ENCODE peak calls at places on chromosomes 3 and 15, in six cellular contexts. Y is testis, X is AG04450, N is sigmoid colon, Q is heart left ventricle, L is thoracic aorta. M is an unnamed sample.

GRCh38 chr3:141487419-141488345 is 855 bp downstream of the RASA2 start:
- DNase-seq in Y (peak), Q (peak), N (peak), L (no peak), X (no peak), M (peak)

GRCh38 chr15:83487519-83487918 is 40.4 kb downstream of the SH3GL3 start:
- DNase-seq in Q (no peak), L (no peak), Y (no peak), N (no peak), X (no peak), M (no peak)

GRCh38 chr15:77538793-77539487 is 93.8 kb downstream of the LINGO1 start:
- DNase-seq in Q (no peak), X (no peak), L (no peak), Y (no peak), N (peak), M (no peak)

GRCh38 chr15:94327356-94327936 is 96.1 kb downstream of the MCTP2 start:
- DNase-seq in X (peak), L (no peak), Y (no peak), N (no peak), Q (no peak), M (no peak)

GRCh38 chr15:82971223-82971984 is 14.6 kb upstream of the RAMAC start:
- DNase-seq in N (no peak), L (no peak), Y (no peak), X (no peak), Q (no peak), M (no peak)

GRCh38 chr3:58434990-58435389 is 1.4 kb upstream of the PDHB start:
- DNase-seq in X (peak), N (no peak), Y (no peak), L (no peak), Q (no peak), M (no peak)

GRCh38 chr3:79297242-79297641 is 470.6 kb downstream of the ROBO1 start:
- DNase-seq in Y (no peak), X (peak), N (no peak), L (no peak), Q (no peak), M (no peak)

GRCh38 chr3:57169872-57170623 is 4.9 kb upstream of the IL17RD start:
- DNase-seq in L (peak), Y (peak), X (peak), N (peak), Q (peak), M (peak)

GRCh38 chr3:187165144-187165543 is 25.8 kb upstream of the RPL39L start:
- DNase-seq in L (no peak), X (no peak), Q (no peak), Y (peak), N (no peak), M (peak)

GRCh38 chr15:85443593-85444328 is 63.4 kb downstream of the AKAP13 start:
- DNase-seq in Y (no peak), X (no peak), Q (no peak), L (no peak), N (no peak), M (no peak)
- TF ChIP-seq CTCF in Y (no peak), X (no peak), Q (no peak), L (no peak), N (no peak), M (no peak)

GRCh38 chr3:28320981-28321380 is 27.5 kb upstream of the ZCWPW2 start:
- DNase-seq in L (no peak), X (no peak), Y (no peak), Q (no peak), N (no peak), M (no peak)

GRCh38 chr3:28322464-28322863 is 26.1 kb upstream of the ZCWPW2 start:
- DNase-seq in X (no peak), N (no peak), Q (no peak), L (no peak), Y (no peak), M (no peak)

GRCh38 chr3:28328188-28329151 is 20.1 kb upstream of the ZCWPW2 start:
- DNase-seq in L (no peak), Y (no peak), Q (no peak), X (no peak), N (no peak), M (no peak)

GRCh38 chr3:28326458-28326926 is 22.0 kb upstream of the ZCWPW2 start:
- DNase-seq in Y (no peak), N (no peak), L (no peak), X (no peak), Q (no peak), M (no peak)
- H3K4me3 ChIP-seq in Y (no peak), N (no peak), L (no peak), X (no peak), Q (no peak), M (no peak)

DNA sequence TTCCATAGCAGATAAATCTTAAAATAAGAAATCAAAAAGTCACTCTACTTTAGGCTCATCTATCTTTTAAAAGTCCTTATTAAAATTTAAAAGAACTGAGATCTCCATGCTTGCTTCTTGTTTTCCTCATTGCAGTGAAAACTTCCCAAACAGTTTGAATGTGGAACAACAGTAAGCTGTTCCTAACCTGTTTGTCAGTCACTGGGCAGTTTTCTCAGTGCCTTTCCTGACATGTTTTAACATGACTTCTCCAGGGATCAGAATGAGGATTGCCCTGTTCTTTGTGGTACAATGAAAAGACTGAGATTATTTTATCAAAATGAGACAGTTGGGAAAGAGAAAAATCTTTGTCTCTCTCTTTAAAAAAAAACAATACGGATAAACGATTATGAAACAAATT is 774 bp downstream of the GPR87 start:
- DNase-seq in N (no peak), X (no peak), Y (no peak), Q (no peak), L (no peak), M (no peak)
- TF ChIP-seq CTCF in N (no peak), X (no peak), Y (no peak), Q (no peak), L (no peak), M (no peak)

GRCh38 chr3:98761656-98762229 is 1.4 kb upstream of the ST3GAL6 start:
- DNase-seq in N (no peak), L (no peak), Q (no peak), Y (no peak), X (no peak), M (no peak)
- H3K4me3 ChIP-seq in N (no peak), L (no peak), Q (no peak), Y (no peak), X (no peak), M (no peak)

GRCh38 chr15:33293619-33294309 is 17.0 kb upstream of the RYR3 start:
- DNase-seq in Y (no peak), N (no peak), Q (no peak), L (no peak), X (no peak), M (no peak)
- TF ChIP-seq CTCF in Y (no peak), N (no peak), Q (no peak), L (no peak), X (no peak), M (no peak)

GRCh38 chr3:13023251-13024055 is 49.8 kb downstream of the IQSEC1 start:
- DNase-seq in N (no peak), Y (no peak), L (no peak), Q (peak), X (no peak), M (peak)

GRCh38 chr3:13021141-13021933 is 51.9 kb downstream of the IQSEC1 start:
- DNase-seq in Y (no peak), X (no peak), L (no peak), Q (no peak), N (peak), M (peak)

GRCh38 chr3:13021934-13022265 is 51.3 kb downstream of the IQSEC1 start:
- DNase-seq in Y (no peak), N (no peak), L (no peak), X (no peak), Q (no peak), M (no peak)

GRCh38 chr3:13024274-13024863 is 48.9 kb downstream of the IQSEC1 start:
- DNase-seq in Q (no peak), X (no peak), L (no peak), N (no peak), Y (no peak), M (no peak)

DNA sequence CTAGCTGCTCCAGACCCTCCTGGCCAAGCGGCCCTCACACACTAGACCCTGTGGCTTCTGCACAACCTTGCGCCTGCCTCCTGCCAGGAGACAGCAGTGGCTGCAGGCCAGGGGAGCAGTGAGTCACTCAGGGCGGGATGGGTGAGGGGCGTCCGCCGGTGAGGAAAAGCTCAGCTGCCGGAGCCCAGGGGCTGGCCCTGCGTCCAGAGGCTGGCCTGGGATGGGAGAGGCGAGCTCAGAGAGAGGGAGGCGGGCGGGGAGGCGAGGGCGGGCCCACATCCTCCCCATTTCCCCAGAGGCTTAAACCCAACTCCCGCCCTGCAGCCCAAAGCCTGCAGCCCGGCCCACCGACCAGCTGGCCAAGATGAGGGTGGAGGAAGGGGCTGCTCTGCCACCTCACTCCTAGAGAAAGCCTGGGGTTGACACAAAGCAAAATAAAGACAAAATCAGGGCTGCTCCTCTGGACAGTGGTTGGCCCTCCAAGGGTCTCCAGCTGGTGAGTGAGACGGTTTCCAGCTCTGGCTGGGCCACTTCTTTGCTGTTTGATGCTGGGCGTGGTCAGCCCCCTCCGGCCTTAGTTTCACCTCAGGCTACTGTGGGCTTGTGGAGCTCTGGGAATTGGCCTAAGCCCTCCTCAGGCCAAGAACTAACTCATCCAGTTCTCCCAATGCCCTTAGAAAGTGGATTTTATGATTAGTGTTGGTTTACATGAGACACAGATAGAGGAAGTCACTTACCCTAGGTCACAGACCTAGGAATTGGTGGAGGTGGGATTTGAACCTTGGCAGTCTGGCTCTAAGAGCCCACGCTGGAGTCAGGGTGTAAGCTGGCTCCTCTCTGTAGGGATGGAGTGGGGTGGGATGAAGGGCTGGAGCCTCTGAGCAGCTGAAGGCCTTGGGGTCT is 50.6 kb downstream of the IQSEC1 start:
- DNase-seq in Y (peak), L (peak), Q (peak), X (peak), N (peak), M (peak)
- H3K4me3 ChIP-seq in Y (no peak), L (peak), Q (peak), X (peak), N (peak), M (peak)

DNA sequence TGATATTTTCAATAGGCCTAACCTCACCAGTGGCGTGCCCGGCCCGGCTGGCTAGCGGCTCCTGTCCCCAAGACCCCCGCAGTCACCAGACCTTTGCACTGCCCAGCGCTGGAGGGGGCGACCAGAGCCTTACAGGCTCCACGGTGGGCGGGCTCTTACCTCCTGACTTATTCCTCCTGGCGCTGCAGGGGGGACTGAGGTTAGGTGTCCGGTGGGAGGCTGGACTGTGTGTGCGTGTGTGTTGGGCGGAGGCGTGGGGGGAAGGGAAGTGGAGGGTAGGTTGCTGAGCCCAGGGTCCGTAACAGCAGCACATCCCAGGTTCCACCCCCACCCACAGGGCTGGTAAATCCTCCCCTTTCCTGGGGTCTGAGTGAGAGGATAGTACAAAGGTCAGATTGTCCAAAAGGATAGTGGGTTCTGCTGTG is 27.5 kb upstream of the THRB start:
- DNase-seq in Y (peak), L (no peak), Q (peak), N (no peak), X (no peak), M (peak)
- TF ChIP-seq CTCF in Y (no peak), L (peak), Q (no peak), N (no peak), X (no peak), M (no peak)

GRCh38 chr3:17979248-17979647 is 236.8 kb upstream of the TBC1D5 start:
- DNase-seq in Q (no peak), X (no peak), L (no peak), N (peak), Y (no peak), M (no peak)
- H3K4me3 ChIP-seq in Q (no peak), X (no peak), L (no peak), N (no peak), Y (no peak), M (no peak)

GRCh38 chr3:138054057-138054456 is 44.1 kb downstream of the CLDN18 start:
- DNase-seq in X (no peak), Q (no peak), L (no peak), Y (no peak), N (no peak), M (no peak)

GRCh38 chr3:138057384-138057783 is 47.4 kb downstream of the CLDN18 start:
- DNase-seq in Y (no peak), N (no peak), Q (no peak), X (no peak), L (no peak), M (no peak)

GRCh38 chr3:138049157-138049919 is 39.4 kb downstream of the CLDN18 start:
- DNase-seq in X (peak), Q (no peak), N (no peak), L (no peak), Y (no peak), M (no peak)

GRCh38 chr3:138047596-138048195 is 37.7 kb downstream of the CLDN18 start:
- DNase-seq in X (no peak), N (no peak), Y (no peak), L (no peak), Q (no peak), M (no peak)

GRCh38 chr3:138051946-138052802 is 42.2 kb downstream of the CLDN18 start:
- DNase-seq in Q (no peak), L (no peak), N (no peak), Y (peak), X (peak), M (peak)
- TF ChIP-seq CTCF in Q (peak), L (peak), N (no peak), Y (peak), X (peak), M (peak)

GRCh38 chr3:100046986-100047385 is 67.3 kb downstream of the FILIP1L start:
- DNase-seq in L (no peak), N (no peak), Q (no peak), Y (no peak), X (no peak), M (no peak)

GRCh38 chr3:100047455-100048141 is 66.7 kb downstream of the FILIP1L start:
- DNase-seq in L (no peak), Q (no peak), Y (no peak), N (no peak), X (peak), M (no peak)

GRCh38 chr3:100045696-100046095 is 68.6 kb downstream of the FILIP1L start:
- DNase-seq in X (peak), N (peak), L (no peak), Y (peak), Q (peak), M (no peak)

GRCh38 chr3:100044369-100044768 is 69.9 kb downstream of the FILIP1L start:
- DNase-seq in X (no peak), Y (no peak), N (no peak), L (no peak), Q (no peak), M (no peak)

DNA sequence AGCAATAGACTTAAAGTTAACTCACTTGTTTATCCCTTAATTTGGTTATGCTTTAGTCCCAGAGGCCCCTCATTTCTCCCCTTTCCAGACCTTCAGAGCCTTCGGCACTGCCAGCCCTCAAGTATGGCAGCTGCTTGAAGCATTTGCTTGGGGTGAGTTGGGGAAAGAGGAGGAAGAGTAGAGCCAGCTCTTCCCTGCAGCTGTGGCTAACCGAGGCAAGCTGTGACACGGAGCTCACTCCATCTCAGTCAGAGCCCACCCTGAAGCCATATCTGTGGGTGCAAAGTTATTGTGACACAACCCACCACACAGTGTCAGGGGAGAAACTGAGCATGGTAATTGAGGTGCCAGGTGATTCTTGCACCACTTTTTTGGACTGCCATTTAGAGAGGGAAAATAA is 66.1 kb downstream of the FILIP1L start:
- DNase-seq in X (no peak), Q (no peak), L (no peak), Y (no peak), N (no peak), M (no peak)
- H3K4me3 ChIP-seq in X (no peak), Q (no peak), L (no peak), Y (no peak), N (no peak), M (no peak)

M was measured in WERI-Rb-1.